ENCODE peak calls at places on chromosomes 12 and 14, in six cellular contexts. One of them, this sample, is unnamed.

GRCh38 chr14:21038416-21039058 is 3.6 kb upstream of the RNASE7 start:
- DNase-seq in NCI-H1092: no peak
- DNase-seq in CD8-positive, alpha-beta memory T cell: no peak
- DNase-seq in aorta: no peak
- DNase-seq in M059J: no peak
- DNase-seq in stromal cell of bone marrow: no peak
- DNase-seq in this sample: no peak

GRCh38 chr14:90400904-90401561 is 4.2 kb downstream of the CALM1 start:
- DNase-seq in NCI-H1092: no peak
- DNase-seq in CD8-positive, alpha-beta memory T cell: no peak
- DNase-seq in aorta: no peak
- DNase-seq in M059J: no peak
- DNase-seq in stromal cell of bone marrow: no peak
- DNase-seq in this sample: no peak

GRCh38 chr12:59928416-59928815 is 332.6 kb downstream of the SLC16A7 start:
- DNase-seq in NCI-H1092: no peak
- DNase-seq in CD8-positive, alpha-beta memory T cell: no peak
- DNase-seq in aorta: no peak
- DNase-seq in M059J: peak; percentile 61
- DNase-seq in stromal cell of bone marrow: no peak
- DNase-seq in this sample: no peak

GRCh38 chr12:124484526-124484953 is 82.9 kb downstream of the NCOR2 start:
- DNase-seq in NCI-H1092: no peak
- DNase-seq in CD8-positive, alpha-beta memory T cell: no peak
- DNase-seq in aorta: no peak
- DNase-seq in M059J: no peak
- DNase-seq in stromal cell of bone marrow: no peak
- DNase-seq in this sample: no peak

GRCh38 chr12:21751517-21751916 is 23.0 kb downstream of the KCNJ8 start:
- DNase-seq in NCI-H1092: no peak
- DNase-seq in CD8-positive, alpha-beta memory T cell: no peak
- DNase-seq in aorta: no peak
- DNase-seq in M059J: no peak
- DNase-seq in stromal cell of bone marrow: peak; percentile 10
- DNase-seq in this sample: no peak

GRCh38 chr12:107570721-107571120 is 114.9 kb upstream of the PWP1 start:
- DNase-seq in NCI-H1092: peak; percentile 18
- DNase-seq in CD8-positive, alpha-beta memory T cell: no peak
- DNase-seq in aorta: no peak
- DNase-seq in M059J: peak; percentile 15
- DNase-seq in stromal cell of bone marrow: no peak
- DNase-seq in this sample: no peak

GRCh38 chr12:52395761-52396434 is 10.2 kb downstream of the KRT82 start:
- DNase-seq in NCI-H1092: no peak
- DNase-seq in CD8-positive, alpha-beta memory T cell: no peak
- DNase-seq in aorta: peak; percentile 70
- DNase-seq in M059J: no peak
- DNase-seq in stromal cell of bone marrow: no peak
- DNase-seq in this sample: peak; percentile 10

GRCh38 chr14:87334997-87335675 is 657.8 kb downstream of the GALC start:
- DNase-seq in NCI-H1092: no peak
- DNase-seq in CD8-positive, alpha-beta memory T cell: no peak
- DNase-seq in aorta: no peak
- DNase-seq in M059J: no peak
- DNase-seq in stromal cell of bone marrow: peak; percentile 5
- DNase-seq in this sample: peak; percentile 57

GRCh38 chr14:50067723-50068495 is 48.5 kb downstream of the VCPKMT start:
- DNase-seq in NCI-H1092: no peak
- DNase-seq in CD8-positive, alpha-beta memory T cell: no peak
- DNase-seq in aorta: no peak
- DNase-seq in M059J: peak; percentile 77
- DNase-seq in stromal cell of bone marrow: peak; percentile 50
- DNase-seq in this sample: no peak

GRCh38 chr12:53652366-53652765 is 23.5 kb downstream of the ATP5MC2 start:
- DNase-seq in NCI-H1092: no peak
- DNase-seq in CD8-positive, alpha-beta memory T cell: no peak
- DNase-seq in aorta: no peak
- DNase-seq in M059J: peak; percentile 68
- DNase-seq in stromal cell of bone marrow: no peak
- DNase-seq in this sample: no peak

GRCh38 chr14:23433457-23433856 is 2.0 kb downstream of the MYH7 start:
- DNase-seq in NCI-H1092: no peak
- DNase-seq in CD8-positive, alpha-beta memory T cell: no peak
- DNase-seq in aorta: no peak
- DNase-seq in M059J: no peak
- DNase-seq in stromal cell of bone marrow: no peak
- DNase-seq in this sample: no peak

GRCh38 chr12:12032260-12032761 is 38.4 kb upstream of the BCL2L14 start:
- DNase-seq in NCI-H1092: no peak
- DNase-seq in CD8-positive, alpha-beta memory T cell: no peak
- DNase-seq in aorta: no peak
- DNase-seq in M059J: no peak
- DNase-seq in stromal cell of bone marrow: no peak
- DNase-seq in this sample: no peak

GRCh38 chr12:91001306-91001705 is 3.5 kb downstream of the EPYC start:
- DNase-seq in NCI-H1092: no peak
- DNase-seq in CD8-positive, alpha-beta memory T cell: no peak
- DNase-seq in aorta: no peak
- DNase-seq in M059J: no peak
- DNase-seq in stromal cell of bone marrow: no peak
- DNase-seq in this sample: no peak

GRCh38 chr14:96519970-96520369 is 17.8 kb downstream of the PAPOLA start:
- DNase-seq in NCI-H1092: no peak
- DNase-seq in CD8-positive, alpha-beta memory T cell: no peak
- DNase-seq in aorta: no peak
- DNase-seq in M059J: no peak
- DNase-seq in stromal cell of bone marrow: no peak
- DNase-seq in this sample: no peak

GRCh38 chr14:55098561-55098898 is 30.5 kb upstream of the LGALS3 start:
- DNase-seq in NCI-H1092: no peak
- DNase-seq in CD8-positive, alpha-beta memory T cell: no peak
- DNase-seq in aorta: no peak
- DNase-seq in M059J: no peak
- DNase-seq in stromal cell of bone marrow: no peak
- DNase-seq in this sample: no peak

GRCh38 chr12:85656561-85656960 is 179.6 kb downstream of the RASSF9 start:
- DNase-seq in NCI-H1092: no peak
- DNase-seq in CD8-positive, alpha-beta memory T cell: no peak
- DNase-seq in aorta: no peak
- DNase-seq in M059J: no peak
- DNase-seq in stromal cell of bone marrow: no peak
- DNase-seq in this sample: no peak

GRCh38 chr12:128763395-128763794 is 60.4 kb downstream of the SLC15A4 start:
- DNase-seq in NCI-H1092: no peak
- DNase-seq in CD8-positive, alpha-beta memory T cell: peak; percentile 16
- DNase-seq in aorta: no peak
- DNase-seq in M059J: no peak
- DNase-seq in stromal cell of bone marrow: no peak
- DNase-seq in this sample: no peak

GRCh38 chr14:30553311-30553989 is 5.5 kb upstream of the G2E3 start:
- DNase-seq in NCI-H1092: no peak
- DNase-seq in CD8-positive, alpha-beta memory T cell: no peak
- DNase-seq in aorta: no peak
- DNase-seq in M059J: peak; percentile 78
- DNase-seq in stromal cell of bone marrow: peak; percentile 34
- DNase-seq in this sample: no peak

GRCh38 chr12:52243774-52244614 is 11.0 kb downstream of the KRT7 start:
- DNase-seq in NCI-H1092: peak; percentile 22
- DNase-seq in CD8-positive, alpha-beta memory T cell: peak; percentile 25
- DNase-seq in aorta: peak; percentile 95
- DNase-seq in M059J: peak; percentile 96
- DNase-seq in stromal cell of bone marrow: peak; percentile 86
- DNase-seq in this sample: peak; percentile 44